ENCODE peak calls at places on chromosome 16, in five cellular contexts. L is SK-MEL-5, Q is ACHN, J is nephron progenitor cell, R is fibroblast of pulmonary artery. I is an unnamed sample.

GRCh38 chr16:64397945-64398508 is 723.8 kb downstream of the CDH11 start:
- DNase-seq in L (no peak), Q (no peak), J (no peak), R (peak), I (no peak)

GRCh38 chr16:81266680-81267095 is 28.2 kb downstream of the BCO1 start:
- DNase-seq in L (no peak), Q (peak), J (no peak), R (no peak), I (no peak)

GRCh38 chr16:84925092-84925772 is 86.1 kb downstream of the ZDHHC7 start:
- DNase-seq in L (peak), Q (peak), J (peak), R (no peak), I (peak)

GRCh38 chr16:23420011-23420410 is 33.0 kb downstream of the COG7 start:
- DNase-seq in L (no peak), Q (no peak), J (no peak), R (peak), I (no peak)

GRCh38 chr16:68499011-68499410 is 40.1 kb upstream of the ZFP90 start:
- DNase-seq in L (no peak), Q (no peak), J (no peak), R (peak), I (no peak)

GRCh38 chr16:31333686-31334649 is 21.0 kb upstream of the ITGAX start:
- DNase-seq in L (peak), Q (peak), J (no peak), R (peak), I (no peak)

GRCh38 chr16:23408242-23409201 is 44.5 kb downstream of the COG7 start:
- DNase-seq in L (no peak), Q (peak), J (no peak), R (peak), I (no peak)

GRCh38 chr16:11038777-11039176 is 94.4 kb downstream of the CLEC16A start:
- DNase-seq in L (no peak), Q (no peak), J (no peak), R (no peak), I (no peak)

GRCh38 chr16:19841184-19841583 is 43.5 kb downstream of the GPRC5B start:
- DNase-seq in L (no peak), Q (no peak), J (no peak), R (no peak), I (no peak)

GRCh38 chr16:69340095-69340644 is 598 bp downstream of the NIP7 start:
- DNase-seq in L (no peak), Q (no peak), J (no peak), R (peak), I (no peak)

GRCh38 chr16:19559242-19559910 is 3.9 kb downstream of the VPS35L start:
- DNase-seq in L (peak), Q (peak), J (peak), R (peak), I (peak)

GRCh38 chr16:67672739-67673662 is 6.4 kb downstream of the C16orf86 start:
- DNase-seq in L (peak), Q (peak), J (peak), R (peak), I (peak)

GRCh38 chr16:88882358-88883030 is 16.0 kb upstream of the PABPN1L start:
- DNase-seq in L (peak), Q (no peak), J (no peak), R (no peak), I (no peak)

GRCh38 chr16:30821891-30822290 is 34.9 kb upstream of the ZNF629 start:
- DNase-seq in L (no peak), Q (no peak), J (no peak), R (no peak), I (no peak)

GRCh38 chr16:75248142-75248535 is 3.3 kb downstream of the BCAR1 start:
- DNase-seq in L (peak), Q (no peak), J (no peak), R (no peak), I (no peak)

GRCh38 chr16:54490089-54490488 is 203.5 kb upstream of the IRX3 start:
- DNase-seq in L (no peak), Q (no peak), J (no peak), R (no peak), I (no peak)

GRCh38 chr16:31177136-31177535 is 2.8 kb upstream of the FUS start:
- DNase-seq in L (peak), Q (peak), J (no peak), R (no peak), I (no peak)